ENCODE peak calls at places on chromosomes 11 and 22, in five cellular contexts. One of them, this sample, is unnamed.

GRCh38 chr11:47148903-47149535 is 27.7 kb downstream of the ARFGAP2 start:
- DNase-seq in H9: no peak
- DNase-seq in mesenchymal stem cell: peak
- DNase-seq in neuronal stem cell: no peak
- DNase-seq in H1: no peak
- DNase-seq in this sample: no peak

GRCh38 chr11:9740202-9740881 is 76.5 kb downstream of the SWAP70 start:
- DNase-seq in H9: no peak
- DNase-seq in mesenchymal stem cell: no peak
- DNase-seq in neuronal stem cell: no peak
- DNase-seq in H1: no peak
- DNase-seq in this sample: peak

GRCh38 chr11:91804057-91804456 is 420.6 kb upstream of the FAT3 start:
- DNase-seq in H9: peak
- DNase-seq in mesenchymal stem cell: peak
- DNase-seq in neuronal stem cell: no peak
- DNase-seq in H1: peak
- DNase-seq in this sample: peak

GRCh38 chr11:134459246-134460043 is 47.4 kb upstream of the B3GAT1 start:
- DNase-seq in H9: no peak
- DNase-seq in mesenchymal stem cell: no peak
- DNase-seq in neuronal stem cell: no peak
- DNase-seq in H1: no peak
- DNase-seq in this sample: no peak

GRCh38 chr11:76185511-76185910 is 20.8 kb downstream of the WNT11 start:
- DNase-seq in H9: no peak
- DNase-seq in mesenchymal stem cell: no peak
- DNase-seq in neuronal stem cell: no peak
- DNase-seq in H1: no peak
- DNase-seq in this sample: no peak

GRCh38 chr11:1623716-1624115 is 1.8 kb upstream of the KRTAP5-4 start:
- DNase-seq in H9: no peak
- DNase-seq in mesenchymal stem cell: no peak
- DNase-seq in neuronal stem cell: no peak
- DNase-seq in H1: no peak
- DNase-seq in this sample: no peak

GRCh38 chr11:84503503-84503902 is 1123.6 kb downstream of the DLG2 start:
- DNase-seq in H9: no peak
- DNase-seq in mesenchymal stem cell: no peak
- DNase-seq in neuronal stem cell: no peak
- DNase-seq in H1: no peak
- DNase-seq in this sample: no peak

GRCh38 chr11:102592634-102593581 is 32.2 kb downstream of the MMP20 start:
- DNase-seq in H9: peak
- DNase-seq in mesenchymal stem cell: peak
- DNase-seq in neuronal stem cell: no peak
- DNase-seq in H1: no peak
- DNase-seq in this sample: peak

GRCh38 chr11:67440229-67441081 is 2.8 kb downstream of the CORO1B start:
- DNase-seq in H9: no peak
- DNase-seq in mesenchymal stem cell: no peak
- DNase-seq in neuronal stem cell: no peak
- DNase-seq in H1: no peak
- DNase-seq in this sample: no peak

GRCh38 chr11:119166368-119167076 is 2.0 kb upstream of the NLRX1 start:
- DNase-seq in H9: no peak
- DNase-seq in mesenchymal stem cell: peak
- DNase-seq in neuronal stem cell: no peak
- DNase-seq in H1: no peak
- DNase-seq in this sample: peak

GRCh38 chr22:41052661-41053490 is 39.5 kb upstream of the EP300 start:
- DNase-seq in H9: no peak
- DNase-seq in mesenchymal stem cell: peak
- DNase-seq in neuronal stem cell: no peak
- DNase-seq in H1: no peak
- DNase-seq in this sample: peak

GRCh38 chr22:31346733-31347250 is 646 bp upstream of the PATZ1 start:
- DNase-seq in H9: peak
- DNase-seq in mesenchymal stem cell: peak
- DNase-seq in neuronal stem cell: peak
- DNase-seq in H1: no peak
- DNase-seq in this sample: peak

GRCh38 chr11:132895340-132895739 is 637.0 kb downstream of the OPCML start:
- DNase-seq in H9: no peak
- DNase-seq in mesenchymal stem cell: no peak
- DNase-seq in neuronal stem cell: no peak
- DNase-seq in H1: no peak
- DNase-seq in this sample: no peak

GRCh38 chr11:12674936-12675696 is 895 bp downstream of the TEAD1 start:
- DNase-seq in H9: no peak
- DNase-seq in mesenchymal stem cell: peak
- DNase-seq in neuronal stem cell: no peak
- DNase-seq in H1: no peak
- DNase-seq in this sample: no peak

GRCh38 chr22:46931881-46932280 is 169.4 kb downstream of the TBC1D22A start:
- DNase-seq in H9: no peak
- DNase-seq in mesenchymal stem cell: no peak
- DNase-seq in neuronal stem cell: no peak
- DNase-seq in H1: no peak
- DNase-seq in this sample: peak

GRCh38 chr22:45945621-45946020 is 31.3 kb downstream of the WNT7B start:
- DNase-seq in H9: no peak
- DNase-seq in mesenchymal stem cell: no peak
- DNase-seq in neuronal stem cell: no peak
- DNase-seq in H1: no peak
- DNase-seq in this sample: no peak

GRCh38 chr11:57482782-57483569 is 22.6 kb downstream of the RTN4RL2 start:
- DNase-seq in H9: peak
- DNase-seq in mesenchymal stem cell: peak
- DNase-seq in neuronal stem cell: peak
- DNase-seq in H1: peak
- DNase-seq in this sample: no peak

GRCh38 chr22:46019351-46019750 is 42.4 kb upstream of the WNT7B start:
- DNase-seq in H9: no peak
- DNase-seq in mesenchymal stem cell: no peak
- DNase-seq in neuronal stem cell: no peak
- DNase-seq in H1: no peak
- DNase-seq in this sample: no peak

GRCh38 chr11:80297808-80298460 is 857.1 kb upstream of the TENM4 start:
- DNase-seq in H9: no peak
- DNase-seq in mesenchymal stem cell: peak
- DNase-seq in neuronal stem cell: no peak
- DNase-seq in H1: no peak
- DNase-seq in this sample: no peak

GRCh38 chr11:93020248-93021088 is 51.0 kb downstream of the MTNR1B start:
- DNase-seq in H9: no peak
- DNase-seq in mesenchymal stem cell: peak
- DNase-seq in neuronal stem cell: peak
- DNase-seq in H1: no peak
- DNase-seq in this sample: no peak

GRCh38 chr11:1564535-1565172 is 7.4 kb downstream of the DUSP8 start:
- DNase-seq in H9: peak
- DNase-seq in mesenchymal stem cell: peak
- DNase-seq in neuronal stem cell: peak
- DNase-seq in H1: peak
- DNase-seq in this sample: no peak

GRCh38 chr11:65439331-65440181 is 17.0 kb downstream of the NEAT1 start:
- DNase-seq in H9: no peak
- DNase-seq in mesenchymal stem cell: peak
- DNase-seq in neuronal stem cell: no peak
- DNase-seq in H1: no peak
- DNase-seq in this sample: peak

GRCh38 chr22:46437990-46438389 is 99.4 kb downstream of the CELSR1 start:
- DNase-seq in H9: no peak
- DNase-seq in mesenchymal stem cell: no peak
- DNase-seq in neuronal stem cell: no peak
- DNase-seq in H1: no peak
- DNase-seq in this sample: no peak

GRCh38 chr11:16776716-16777115 is 38.3 kb downstream of the C11orf58 start:
- DNase-seq in H9: no peak
- DNase-seq in mesenchymal stem cell: no peak
- DNase-seq in neuronal stem cell: no peak
- DNase-seq in H1: no peak
- DNase-seq in this sample: no peak

GRCh38 chr11:58222730-58223129 is 6.0 kb downstream of the OR10Q1 start:
- DNase-seq in H9: no peak
- DNase-seq in mesenchymal stem cell: no peak
- DNase-seq in neuronal stem cell: no peak
- DNase-seq in H1: no peak
- DNase-seq in this sample: peak

DNA sequence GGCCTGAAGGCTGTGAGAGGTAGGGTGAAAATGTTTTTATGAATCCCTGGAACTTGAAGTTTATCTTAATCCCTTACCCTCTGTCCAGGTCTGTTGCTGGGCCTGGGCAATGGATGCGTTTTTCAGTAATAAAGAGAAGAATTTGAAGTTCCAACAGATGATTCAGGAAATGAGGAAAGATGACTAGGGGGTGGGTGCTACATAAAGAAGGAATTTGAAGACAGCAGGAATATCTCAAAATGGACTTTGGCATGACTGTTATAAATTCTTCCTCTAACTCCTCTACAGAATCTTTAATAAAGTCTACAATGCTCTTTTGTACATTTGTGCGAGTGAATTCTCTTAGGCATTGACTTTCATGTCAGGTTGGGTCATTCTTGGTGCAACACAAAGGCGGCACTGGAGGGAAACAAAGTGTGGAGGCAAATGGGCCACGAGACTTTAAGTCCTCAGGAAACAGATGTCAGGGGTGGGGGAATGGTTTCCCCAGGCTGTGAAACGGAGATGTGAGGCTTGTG is 35.1 kb upstream of the PRSS23 start:
- DNase-seq in H9: no peak
- DNase-seq in mesenchymal stem cell: no peak
- DNase-seq in neuronal stem cell: no peak
- DNase-seq in H1: no peak
- DNase-seq in this sample: no peak
- H2BK12ac ChIP-seq in H9: no peak
- H2BK12ac ChIP-seq in mesenchymal stem cell: no peak
- H2BK12ac ChIP-seq in neuronal stem cell: no peak
- H2BK12ac ChIP-seq in H1: no peak
- H2BK12ac ChIP-seq in this sample: no peak

DNA sequence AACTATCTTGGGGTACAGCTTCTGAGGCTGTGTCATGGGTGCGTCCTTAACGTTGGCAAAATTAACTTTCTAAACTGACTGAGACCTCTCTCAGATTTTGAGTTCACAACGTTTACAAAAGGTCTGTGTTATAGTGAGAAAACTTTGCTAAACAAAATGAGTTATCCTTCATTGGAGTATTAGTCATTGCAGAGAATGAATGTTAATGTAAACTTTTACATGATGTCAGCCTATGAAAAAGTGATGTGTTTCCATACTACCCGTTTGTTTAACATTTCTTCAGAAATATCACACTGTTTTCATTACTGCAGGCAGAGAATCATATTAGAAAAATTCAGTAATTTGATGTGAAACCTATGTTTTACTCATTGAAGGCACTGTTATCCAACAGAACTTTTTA is 32.1 kb downstream of the HSD17B12 start:
- DNase-seq in H9: no peak
- DNase-seq in mesenchymal stem cell: peak
- DNase-seq in neuronal stem cell: no peak
- DNase-seq in H1: no peak
- DNase-seq in this sample: no peak
- H2BK120ac ChIP-seq in H9: no peak
- H2BK120ac ChIP-seq in mesenchymal stem cell: no peak
- H2BK120ac ChIP-seq in neuronal stem cell: no peak
- H2BK120ac ChIP-seq in H1: no peak
- H2BK120ac ChIP-seq in this sample: no peak

GRCh38 chr22:23857606-23858483 is at the start of gene SLC2A11:
- DNase-seq in H9: peak
- DNase-seq in mesenchymal stem cell: peak
- DNase-seq in neuronal stem cell: peak
- DNase-seq in H1: peak
- DNase-seq in this sample: peak
- H3K27ac ChIP-seq in H9: no peak
- H3K27ac ChIP-seq in mesenchymal stem cell: peak
- H3K27ac ChIP-seq in neuronal stem cell: peak
- H3K27ac ChIP-seq in H1: peak
- H3K27ac ChIP-seq in this sample: peak

DNA sequence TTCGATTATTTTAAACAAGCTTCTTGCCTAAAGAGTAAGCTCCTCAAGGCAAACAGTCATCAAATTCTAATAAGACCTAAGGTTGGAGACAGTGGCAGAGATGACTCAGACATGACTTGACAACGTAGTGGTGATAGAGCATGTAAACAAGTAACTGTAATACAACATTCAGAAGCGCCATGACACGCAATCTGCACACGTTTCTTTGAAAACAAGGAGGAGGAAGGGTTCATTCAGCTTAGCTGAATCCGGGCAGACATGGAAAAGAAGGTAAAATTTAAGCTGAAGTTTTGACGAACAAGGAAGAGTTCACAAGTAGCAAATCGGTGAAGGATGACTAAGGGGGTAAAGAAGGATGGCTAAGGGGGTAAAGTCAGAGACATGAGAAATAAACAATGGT is 152.4 kb upstream of the ZC3H12C start:
- DNase-seq in H9: no peak
- DNase-seq in mesenchymal stem cell: peak
- DNase-seq in neuronal stem cell: no peak
- DNase-seq in H1: no peak
- DNase-seq in this sample: peak
- H2BK12ac ChIP-seq in H9: peak
- H2BK12ac ChIP-seq in mesenchymal stem cell: no peak
- H2BK12ac ChIP-seq in neuronal stem cell: no peak
- H2BK12ac ChIP-seq in H1: no peak
- H2BK12ac ChIP-seq in this sample: no peak

GRCh38 chr11:69343401-69344321 is 49.7 kb downstream of the MYEOV start:
- DNase-seq in H9: peak
- DNase-seq in mesenchymal stem cell: no peak
- DNase-seq in neuronal stem cell: no peak
- DNase-seq in H1: no peak
- DNase-seq in this sample: no peak
- H2BK120ac ChIP-seq in H9: no peak
- H2BK120ac ChIP-seq in mesenchymal stem cell: no peak
- H2BK120ac ChIP-seq in neuronal stem cell: no peak
- H2BK120ac ChIP-seq in H1: no peak
- H2BK120ac ChIP-seq in this sample: no peak

GRCh38 chr11:95831198-95831883 is 41.0 kb downstream of the CEP57 start:
- DNase-seq in H9: no peak
- DNase-seq in mesenchymal stem cell: peak
- DNase-seq in neuronal stem cell: no peak
- DNase-seq in H1: no peak
- DNase-seq in this sample: no peak
- H3K27ac ChIP-seq in H9: no peak
- H3K27ac ChIP-seq in mesenchymal stem cell: peak
- H3K27ac ChIP-seq in neuronal stem cell: no peak
- H3K27ac ChIP-seq in H1: no peak
- H3K27ac ChIP-seq in this sample: no peak

This sample was measured in trophoblast cell.